ENCODE peak calls at places on chromosomes 11 and 22, in four cellular contexts. Z, S, J and L are unnamed samples.

GRCh38 chr22:50684986-50685385 is 12.4 kb downstream of the SHANK3 start:
- DNase-seq in Z (no peak), S (no peak), J (no peak), L (no peak)

GRCh38 chr22:37848587-37849088 is 581 bp upstream of the EIF3L start:
- DNase-seq in Z (peak), S (no peak), J (no peak), L (peak)

GRCh38 chr11:31809857-31810778 is 1.0 kb downstream of the PAX6 start:
- DNase-seq in Z (no peak), S (peak), J (no peak), L (peak)

GRCh38 chr11:65291613-65292012 is 23.1 kb upstream of the CDC42EP2 start:
- DNase-seq in Z (peak), S (no peak), J (no peak), L (no peak)

GRCh38 chr11:61124574-61125309 is 22.5 kb downstream of the CD5 start:
- DNase-seq in Z (no peak), S (no peak), J (no peak), L (no peak)

GRCh38 chr22:37195921-37196320 is 7.9 kb upstream of the C1QTNF6 start:
- DNase-seq in Z (no peak), S (no peak), J (no peak), L (no peak)

GRCh38 chr11:69977951-69978350 is 100.2 kb upstream of the ANO1 start:
- DNase-seq in Z (no peak), S (no peak), J (no peak), L (no peak)

GRCh38 chr22:19998991-19999820 is 17.4 kb downstream of the ARVCF start:
- DNase-seq in Z (no peak), S (peak), J (no peak), L (no peak)

GRCh38 chr22:20864186-20864908 is 5.5 kb downstream of the SNAP29 start:
- DNase-seq in Z (no peak), S (no peak), J (no peak), L (no peak)

GRCh38 chr22:40231618-40232313 is 54.0 kb downstream of the TNRC6B start:
- DNase-seq in Z (no peak), S (no peak), J (no peak), L (no peak)

GRCh38 chr22:46013460-46014416 is 36.8 kb upstream of the WNT7B start:
- DNase-seq in Z (peak), S (peak), J (no peak), L (peak)

GRCh38 chr22:25747245-25747944 is 5.4 kb downstream of the MYO18B start:
- DNase-seq in Z (peak), S (peak), J (no peak), L (no peak)

GRCh38 chr22:24175160-24175808 is 6.0 kb upstream of the SUSD2 start:
- DNase-seq in Z (peak), S (peak), J (no peak), L (peak)

GRCh38 chr11:86742436-86742805 is 57.9 kb upstream of the PRSS23 start:
- DNase-seq in Z (no peak), S (no peak), J (no peak), L (no peak)

GRCh38 chr11:19789840-19790710 is 77.4 kb downstream of the NAV2 start:
- DNase-seq in Z (no peak), S (no peak), J (no peak), L (no peak)

GRCh38 chr11:102757823-102758549 is 22.4 kb downstream of the MMP10 start:
- DNase-seq in Z (no peak), S (no peak), J (no peak), L (no peak)

GRCh38 chr11:72681226-72682153 is 7.3 kb upstream of the PDE2A start:
- DNase-seq in Z (no peak), S (no peak), J (no peak), L (no peak)

GRCh38 chr11:134363592-134363991 is 31.8 kb downstream of the GLB1L2 start:
- DNase-seq in Z (no peak), S (no peak), J (no peak), L (no peak)

GRCh38 chr22:47606426-47606825 is 844.0 kb downstream of the TBC1D22A start:
- DNase-seq in Z (no peak), S (no peak), J (no peak), L (no peak)

GRCh38 chr11:83472831-83473230 is 186.7 kb upstream of the CCDC90B start:
- DNase-seq in Z (no peak), S (no peak), J (no peak), L (no peak)

GRCh38 chr11:31706357-31706756 is 104.8 kb downstream of the PAX6 start:
- DNase-seq in Z (no peak), S (no peak), J (no peak), L (no peak)

GRCh38 chr11:88597387-88597786 is 259.9 kb upstream of the CTSC start:
- DNase-seq in Z (no peak), S (no peak), J (no peak), L (no peak)

GRCh38 chr11:129974672-129975071 is 28.0 kb downstream of the PRDM10 start:
- DNase-seq in Z (no peak), S (no peak), J (no peak), L (no peak)

GRCh38 chr11:130165601-130166456 is 6.2 kb downstream of the ST14 start:
- DNase-seq in Z (no peak), S (no peak), J (no peak), L (no peak)

GRCh38 chr11:121487191-121487590 is 34.4 kb upstream of the SORL1-AS1 start:
- DNase-seq in Z (no peak), S (no peak), J (no peak), L (no peak)

GRCh38 chr11:2139118-2139490 is at the start of gene IGF2:
- DNase-seq in Z (peak), S (peak), J (no peak), L (peak)

GRCh38 chr22:37514526-37515051 is 4.6 kb downstream of the CARD10 start:
- DNase-seq in Z (no peak), S (no peak), J (no peak), L (no peak)

GRCh38 chr11:35014352-35014751 is 97.9 kb downstream of the PDHX start:
- DNase-seq in Z (no peak), S (no peak), J (no peak), L (no peak)

GRCh38 chr22:36743011-36743410 is 32.9 kb downstream of the IFT27 start:
- DNase-seq in Z (no peak), S (no peak), J (no peak), L (no peak)

GRCh38 chr11:94595061-94595460 is 27.9 kb downstream of the PIWIL4 start:
- DNase-seq in Z (no peak), S (no peak), J (no peak), L (no peak)
- TF ChIP-seq BHLHE40 in Z (no peak), S (no peak), J (no peak), L (no peak)

DNA sequence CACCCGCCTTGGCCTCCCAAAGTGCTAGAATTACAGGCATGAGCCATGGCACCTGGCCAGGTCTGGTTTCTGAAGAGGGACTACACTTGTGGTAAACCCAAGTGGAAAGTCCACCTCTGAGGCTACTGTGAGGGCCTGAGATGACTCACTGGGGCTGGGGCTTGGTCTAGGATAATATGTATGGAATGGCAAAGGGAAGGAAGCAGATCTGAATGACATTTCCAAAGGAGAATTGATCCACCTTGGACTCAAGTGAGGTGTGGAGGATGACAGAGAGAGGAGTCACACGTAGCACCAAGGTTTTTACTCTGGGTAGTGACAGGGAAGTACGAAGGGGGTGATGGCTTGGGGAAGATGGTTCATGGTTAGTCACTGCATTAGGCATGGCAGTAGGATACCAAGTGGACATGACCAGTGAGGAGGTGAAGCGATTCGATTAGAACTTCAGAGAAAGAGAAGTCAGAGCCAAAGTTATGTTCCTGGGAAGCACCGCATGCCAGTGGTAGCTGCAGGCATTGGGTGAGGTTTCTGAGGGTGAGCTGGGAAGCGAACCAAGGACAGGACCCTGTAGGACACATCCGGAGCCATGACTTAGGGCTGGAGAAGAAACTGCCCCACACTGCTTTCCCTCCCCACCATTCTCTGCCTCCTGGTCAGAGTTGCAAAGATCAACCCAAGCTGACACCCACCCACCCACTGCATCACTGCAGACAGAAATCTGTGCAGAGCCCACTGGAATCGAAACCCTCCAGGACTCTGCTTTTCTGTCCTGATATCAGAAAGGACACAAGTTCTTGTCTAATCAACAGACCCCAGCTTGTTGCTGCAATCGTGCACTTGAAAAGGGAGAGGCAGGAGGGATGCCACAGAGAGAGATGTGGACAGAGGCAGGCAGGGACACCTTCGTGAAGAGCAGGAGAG is 13.0 kb upstream of the BCL9L start:
- DNase-seq in Z (peak), S (no peak), J (no peak), L (no peak)
- TF ChIP-seq FOXM1 in Z (no peak), S (no peak), J (no peak), L (no peak)

GRCh38 chr11:11262171-11262920 is 90.7 kb downstream of the CSNK2A3 start:
- DNase-seq in Z (no peak), S (no peak), J (no peak), L (no peak)
- TF ChIP-seq BHLHE40 in Z (no peak), S (no peak), J (no peak), L (no peak)

GRCh38 chr22:35328472-35328885 is 28.8 kb downstream of the TOM1 start:
- DNase-seq in Z (peak), S (no peak), J (no peak), L (no peak)
- TF ChIP-seq FOXM1 in Z (no peak), S (no peak), J (no peak), L (no peak)

DNA sequence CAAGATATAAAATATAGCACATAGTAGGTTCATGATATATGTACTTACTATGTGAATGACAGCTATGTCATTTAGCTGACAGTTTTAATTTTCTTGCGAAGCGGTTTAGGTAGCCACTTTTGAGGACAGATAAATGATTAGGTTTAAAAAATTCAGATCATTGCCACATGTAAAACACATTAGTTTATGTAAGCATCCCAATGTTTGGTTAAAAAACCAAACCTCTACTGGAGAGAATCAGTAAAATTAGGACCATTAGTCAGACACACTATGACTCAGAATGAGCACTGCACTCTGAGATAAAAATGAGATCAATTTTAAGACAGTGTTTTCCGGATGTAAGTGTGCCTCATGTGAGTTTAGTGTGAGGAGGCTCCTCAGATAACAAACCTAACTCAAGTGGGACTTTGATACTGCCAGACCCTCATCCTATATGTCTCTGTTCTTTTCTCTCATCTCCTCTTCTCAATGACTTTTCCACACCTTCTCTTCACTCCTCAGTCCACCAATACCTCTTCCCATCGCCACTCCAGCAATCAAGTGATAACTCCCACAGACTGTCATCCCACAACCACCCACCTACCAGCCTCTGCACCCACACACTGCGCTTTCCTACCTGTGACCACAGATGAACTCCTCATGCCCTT is 6.8 kb upstream of the OR2AT4 start:
- DNase-seq in Z (no peak), S (peak), J (peak), L (no peak)
- TF ChIP-seq BHLHE40 in Z (no peak), S (peak), J (no peak), L (no peak)

DNA sequence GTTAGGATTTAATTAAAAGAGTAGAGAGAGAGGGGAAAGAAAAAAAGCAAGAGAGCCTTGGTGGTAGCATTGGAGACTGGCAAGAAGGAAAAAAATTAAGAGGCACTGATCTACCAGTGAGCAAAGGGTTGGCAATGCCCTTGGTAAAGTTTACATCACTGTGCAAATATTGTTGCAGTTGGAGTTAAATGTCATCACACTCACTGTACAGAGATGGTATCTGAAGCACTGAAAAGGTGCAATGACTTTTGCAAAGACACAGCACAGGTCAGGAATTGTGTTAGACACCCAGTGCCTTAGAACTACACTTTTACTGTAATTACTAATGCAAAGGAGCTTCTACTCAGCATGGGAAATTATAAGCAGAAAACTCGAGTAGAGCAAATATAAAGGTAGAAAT is 526.8 kb downstream of the NTM start:
- DNase-seq in Z (no peak), S (no peak), J (no peak), L (no peak)
- TF ChIP-seq FOXM1 in Z (no peak), S (no peak), J (no peak), L (no peak)